ENCODE peak calls at places on chromosomes 7 and 10, in nine cellular contexts. D, C, L, H, Z, X, U, M and Q are unnamed samples.

GRCh38 chr10:88082806-88083596 is 219.6 kb downstream of the PTEN start:
- DNase-seq in M (no peak), C (no peak), H (no peak), X (no peak), U (no peak), D (no peak), L (no peak), Z (no peak), Q (no peak)

GRCh38 chr10:612696-613095 is 76.8 kb downstream of the DIP2C start:
- DNase-seq in Z (no peak), X (no peak), C (no peak), H (no peak), D (no peak), L (no peak), U (no peak), M (no peak), Q (no peak)

GRCh38 chr7:26704786-26705185 is 159.6 kb downstream of the SKAP2 start:
- DNase-seq in D (no peak), M (no peak), L (no peak), Z (peak), C (no peak), X (no peak), H (peak), U (no peak), Q (peak)

GRCh38 chr7:50729962-50730361 is 52.7 kb downstream of the GRB10 start:
- DNase-seq in M (no peak), L (no peak), Z (peak), X (no peak), U (no peak), D (no peak), H (peak), C (no peak), Q (no peak)

GRCh38 chr10:37794305-37794976 is 63.0 kb downstream of the ZNF248 start:
- DNase-seq in C (no peak), L (no peak), X (no peak), H (no peak), D (no peak), M (no peak), U (no peak), Z (no peak), Q (no peak)

GRCh38 chr7:99046722-99047121 is 97.2 kb downstream of the SMURF1 start:
- DNase-seq in Z (no peak), D (no peak), U (no peak), X (no peak), M (no peak), H (no peak), C (no peak), L (no peak), Q (no peak)

GRCh38 chr10:89793649-89794254 is 92.4 kb downstream of the KIF20B start:
- DNase-seq in U (peak), X (no peak), D (no peak), M (peak), C (peak), Z (peak), H (peak), L (no peak), Q (peak)

GRCh38 chr10:123381271-123381670 is 227.1 kb downstream of the BUB3 start:
- DNase-seq in U (no peak), X (no peak), H (peak), M (no peak), D (no peak), L (no peak), C (no peak), Z (peak), Q (no peak)

GRCh38 chr10:6050801-6051445 is 11.2 kb downstream of the IL2RA start:
- DNase-seq in L (peak), Z (peak), U (peak), D (no peak), C (peak), H (no peak), X (no peak), M (no peak), Q (no peak)

GRCh38 chr10:106557053-106557452 is 607.5 kb downstream of the SORCS1 start:
- DNase-seq in Z (peak), X (no peak), U (no peak), D (no peak), H (peak), L (no peak), M (no peak), C (no peak), Q (no peak)